ENCODE peak calls at places on chromosome 20, in six cellular contexts. One of them, this sample, is unnamed.

GRCh38 chr20:39871013-39871412 is 818.0 kb downstream of the MAFB start:
- DNase-seq in brain microvascular endothelial cell: no peak
- DNase-seq in cardiac muscle cell: no peak
- DNase-seq in GM12864: no peak
- DNase-seq in activated CD8-positive, alpha-beta T cell treated with anti-CD3 and anti-CD28 coated beads for 36 hours: no peak
- DNase-seq in B cell: no peak
- DNase-seq in this sample: no peak

GRCh38 chr20:5492941-5493340 is 176.2 kb upstream of the PROKR2 start:
- DNase-seq in activated CD8-positive, alpha-beta T cell treated with anti-CD3 and anti-CD28 coated beads for 36 hours: no peak
- DNase-seq in GM12864: no peak
- DNase-seq in brain microvascular endothelial cell: no peak
- DNase-seq in B cell: no peak
- DNase-seq in cardiac muscle cell: no peak
- DNase-seq in this sample: no peak

GRCh38 chr20:40103420-40103819 is 585.6 kb downstream of the MAFB start:
- DNase-seq in brain microvascular endothelial cell: no peak
- DNase-seq in activated CD8-positive, alpha-beta T cell treated with anti-CD3 and anti-CD28 coated beads for 36 hours: no peak
- DNase-seq in GM12864: no peak
- DNase-seq in B cell: no peak
- DNase-seq in cardiac muscle cell: no peak
- DNase-seq in this sample: no peak

GRCh38 chr20:5171074-5171789 is 44.4 kb downstream of the CDS2 start:
- DNase-seq in B cell: no peak
- DNase-seq in brain microvascular endothelial cell: peak
- DNase-seq in GM12864: no peak
- DNase-seq in cardiac muscle cell: peak
- DNase-seq in activated CD8-positive, alpha-beta T cell treated with anti-CD3 and anti-CD28 coated beads for 36 hours: no peak
- DNase-seq in this sample: no peak

GRCh38 chr20:24991897-24992419 is 593 bp downstream of the APMAP start:
- DNase-seq in cardiac muscle cell: peak
- DNase-seq in activated CD8-positive, alpha-beta T cell treated with anti-CD3 and anti-CD28 coated beads for 36 hours: peak
- DNase-seq in brain microvascular endothelial cell: peak
- DNase-seq in B cell: no peak
- DNase-seq in GM12864: no peak
- DNase-seq in this sample: no peak

GRCh38 chr20:17910828-17911294 is 57.7 kb downstream of the SNX5 start:
- DNase-seq in cardiac muscle cell: peak
- DNase-seq in B cell: no peak
- DNase-seq in brain microvascular endothelial cell: peak
- DNase-seq in GM12864: no peak
- DNase-seq in activated CD8-positive, alpha-beta T cell treated with anti-CD3 and anti-CD28 coated beads for 36 hours: peak
- DNase-seq in this sample: no peak

GRCh38 chr20:2237059-2237458 is 58.7 kb upstream of the TGM3 start:
- DNase-seq in activated CD8-positive, alpha-beta T cell treated with anti-CD3 and anti-CD28 coated beads for 36 hours: no peak
- DNase-seq in brain microvascular endothelial cell: peak
- DNase-seq in B cell: no peak
- DNase-seq in cardiac muscle cell: peak
- DNase-seq in GM12864: no peak
- DNase-seq in this sample: no peak

GRCh38 chr20:33719277-33719988 is 677 bp downstream of the PXMP4 start:
- DNase-seq in activated CD8-positive, alpha-beta T cell treated with anti-CD3 and anti-CD28 coated beads for 36 hours: peak
- DNase-seq in B cell: no peak
- DNase-seq in GM12864: no peak
- DNase-seq in brain microvascular endothelial cell: no peak
- DNase-seq in cardiac muscle cell: no peak
- DNase-seq in this sample: no peak

GRCh38 chr20:54320148-54320607 is 112.3 kb downstream of the PFDN4 start:
- DNase-seq in cardiac muscle cell: peak
- DNase-seq in activated CD8-positive, alpha-beta T cell treated with anti-CD3 and anti-CD28 coated beads for 36 hours: no peak
- DNase-seq in B cell: no peak
- DNase-seq in brain microvascular endothelial cell: peak
- DNase-seq in GM12864: no peak
- DNase-seq in this sample: no peak

GRCh38 chr20:47043076-47043475 is 148.4 kb downstream of the EYA2 start:
- DNase-seq in GM12864: no peak
- DNase-seq in B cell: no peak
- DNase-seq in cardiac muscle cell: no peak
- DNase-seq in brain microvascular endothelial cell: no peak
- DNase-seq in activated CD8-positive, alpha-beta T cell treated with anti-CD3 and anti-CD28 coated beads for 36 hours: no peak
- DNase-seq in this sample: no peak
- TF ChIP-seq CTCF in GM12864: no peak
- TF ChIP-seq CTCF in B cell: no peak
- TF ChIP-seq CTCF in cardiac muscle cell: no peak
- TF ChIP-seq CTCF in brain microvascular endothelial cell: no peak
- TF ChIP-seq CTCF in activated CD8-positive, alpha-beta T cell treated with anti-CD3 and anti-CD28 coated beads for 36 hours: no peak
- TF ChIP-seq CTCF in this sample: no peak

GRCh38 chr20:32019563-32020463 is 9.6 kb downstream of the CCM2L start:
- DNase-seq in GM12864: no peak
- DNase-seq in B cell: no peak
- DNase-seq in cardiac muscle cell: no peak
- DNase-seq in activated CD8-positive, alpha-beta T cell treated with anti-CD3 and anti-CD28 coated beads for 36 hours: no peak
- DNase-seq in brain microvascular endothelial cell: no peak
- DNase-seq in this sample: no peak

GRCh38 chr20:32018269-32019155 is 8.3 kb downstream of the CCM2L start:
- DNase-seq in brain microvascular endothelial cell: no peak
- DNase-seq in GM12864: no peak
- DNase-seq in cardiac muscle cell: no peak
- DNase-seq in activated CD8-positive, alpha-beta T cell treated with anti-CD3 and anti-CD28 coated beads for 36 hours: peak
- DNase-seq in B cell: peak
- DNase-seq in this sample: peak

GRCh38 chr20:32021091-32021490 is 10.9 kb downstream of the CCM2L start:
- DNase-seq in brain microvascular endothelial cell: no peak
- DNase-seq in activated CD8-positive, alpha-beta T cell treated with anti-CD3 and anti-CD28 coated beads for 36 hours: no peak
- DNase-seq in cardiac muscle cell: no peak
- DNase-seq in B cell: no peak
- DNase-seq in GM12864: no peak
- DNase-seq in this sample: no peak

GRCh38 chr20:32019156-32019510 is 8.9 kb downstream of the CCM2L start:
- DNase-seq in cardiac muscle cell: no peak
- DNase-seq in brain microvascular endothelial cell: no peak
- DNase-seq in B cell: no peak
- DNase-seq in activated CD8-positive, alpha-beta T cell treated with anti-CD3 and anti-CD28 coated beads for 36 hours: no peak
- DNase-seq in GM12864: no peak
- DNase-seq in this sample: no peak

GRCh38 chr20:32017711-32018251 is 7.5 kb downstream of the CCM2L start:
- DNase-seq in B cell: peak
- DNase-seq in cardiac muscle cell: no peak
- DNase-seq in activated CD8-positive, alpha-beta T cell treated with anti-CD3 and anti-CD28 coated beads for 36 hours: peak
- DNase-seq in brain microvascular endothelial cell: no peak
- DNase-seq in GM12864: no peak
- DNase-seq in this sample: peak
- TF ChIP-seq CTCF in B cell: peak
- TF ChIP-seq CTCF in cardiac muscle cell: no peak
- TF ChIP-seq CTCF in activated CD8-positive, alpha-beta T cell treated with anti-CD3 and anti-CD28 coated beads for 36 hours: no peak
- TF ChIP-seq CTCF in brain microvascular endothelial cell: no peak
- TF ChIP-seq CTCF in GM12864: peak
- TF ChIP-seq CTCF in this sample: peak

DNA sequence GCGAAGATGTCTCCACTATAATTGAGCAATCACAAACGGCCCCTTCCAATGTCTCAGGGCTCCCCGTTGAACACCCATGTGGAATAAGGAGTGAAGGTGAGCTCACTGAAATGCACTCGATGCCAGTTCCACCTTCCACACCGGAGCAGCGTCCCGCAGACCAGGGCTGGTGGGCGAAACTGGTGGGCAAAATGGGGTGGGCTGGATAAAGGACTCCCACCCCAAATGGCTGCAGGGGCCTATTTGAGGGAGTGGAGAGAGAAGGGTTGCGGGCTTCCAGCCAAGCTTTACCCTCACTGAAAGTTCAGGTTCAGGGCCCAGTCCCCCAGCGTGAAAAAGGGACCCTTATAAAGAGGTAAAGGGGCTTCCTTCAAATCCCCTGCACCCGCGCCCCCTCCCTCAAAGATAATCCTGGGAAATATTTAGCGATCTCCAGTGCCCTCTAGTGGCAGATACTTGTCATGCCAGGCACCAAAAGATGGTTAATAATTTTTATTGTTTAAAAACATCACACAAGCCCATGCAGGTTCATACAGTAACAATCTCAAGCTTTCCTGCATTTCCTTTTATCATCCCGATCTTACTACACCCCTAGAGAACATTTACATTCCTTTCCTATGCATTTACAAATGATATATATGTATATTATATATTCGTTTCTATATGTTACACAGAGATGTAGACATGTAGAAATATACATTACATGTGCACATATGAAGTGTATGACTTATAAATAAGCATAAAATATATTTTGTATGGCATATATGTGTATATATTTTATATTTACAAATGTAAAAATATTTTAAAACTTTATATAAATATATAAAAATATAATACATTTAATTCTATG is 58.2 kb upstream of the NKX2-2 start:
- DNase-seq in GM12864: no peak
- DNase-seq in activated CD8-positive, alpha-beta T cell treated with anti-CD3 and anti-CD28 coated beads for 36 hours: peak
- DNase-seq in cardiac muscle cell: peak
- DNase-seq in B cell: no peak
- DNase-seq in brain microvascular endothelial cell: no peak
- DNase-seq in this sample: peak
- TF ChIP-seq CTCF in GM12864: peak
- TF ChIP-seq CTCF in activated CD8-positive, alpha-beta T cell treated with anti-CD3 and anti-CD28 coated beads for 36 hours: peak
- TF ChIP-seq CTCF in cardiac muscle cell: peak
- TF ChIP-seq CTCF in B cell: peak
- TF ChIP-seq CTCF in brain microvascular endothelial cell: peak
- TF ChIP-seq CTCF in this sample: peak

GRCh38 chr20:57001126-57001767 is 265.2 kb downstream of the BMP7 start:
- DNase-seq in B cell: no peak
- DNase-seq in GM12864: no peak
- DNase-seq in activated CD8-positive, alpha-beta T cell treated with anti-CD3 and anti-CD28 coated beads for 36 hours: no peak
- DNase-seq in cardiac muscle cell: no peak
- DNase-seq in brain microvascular endothelial cell: no peak
- DNase-seq in this sample: no peak
- TF ChIP-seq CTCF in B cell: no peak
- TF ChIP-seq CTCF in GM12864: no peak
- TF ChIP-seq CTCF in activated CD8-positive, alpha-beta T cell treated with anti-CD3 and anti-CD28 coated beads for 36 hours: no peak
- TF ChIP-seq CTCF in cardiac muscle cell: no peak
- TF ChIP-seq CTCF in brain microvascular endothelial cell: no peak
- TF ChIP-seq CTCF in this sample: no peak

GRCh38 chr20:63697357-63697867 is 960 bp downstream of the TNFRSF6B start:
- DNase-seq in activated CD8-positive, alpha-beta T cell treated with anti-CD3 and anti-CD28 coated beads for 36 hours: no peak
- DNase-seq in brain microvascular endothelial cell: no peak
- DNase-seq in cardiac muscle cell: no peak
- DNase-seq in GM12864: no peak
- DNase-seq in B cell: peak
- DNase-seq in this sample: no peak
- TF ChIP-seq CTCF in activated CD8-positive, alpha-beta T cell treated with anti-CD3 and anti-CD28 coated beads for 36 hours: no peak
- TF ChIP-seq CTCF in brain microvascular endothelial cell: no peak
- TF ChIP-seq CTCF in cardiac muscle cell: no peak
- TF ChIP-seq CTCF in GM12864: no peak
- TF ChIP-seq CTCF in B cell: no peak
- TF ChIP-seq CTCF in this sample: no peak

GRCh38 chr20:21047981-21048380 is 58.2 kb downstream of the LINC00237 start:
- DNase-seq in brain microvascular endothelial cell: no peak
- DNase-seq in activated CD8-positive, alpha-beta T cell treated with anti-CD3 and anti-CD28 coated beads for 36 hours: no peak
- DNase-seq in GM12864: no peak
- DNase-seq in B cell: no peak
- DNase-seq in cardiac muscle cell: no peak
- DNase-seq in this sample: no peak

GRCh38 chr20:21046413-21047070 is 59.6 kb downstream of the LINC00237 start:
- DNase-seq in B cell: no peak
- DNase-seq in cardiac muscle cell: no peak
- DNase-seq in activated CD8-positive, alpha-beta T cell treated with anti-CD3 and anti-CD28 coated beads for 36 hours: no peak
- DNase-seq in GM12864: no peak
- DNase-seq in brain microvascular endothelial cell: no peak
- DNase-seq in this sample: no peak

GRCh38 chr20:21050710-21051109 is 55.4 kb downstream of the LINC00237 start:
- DNase-seq in GM12864: no peak
- DNase-seq in cardiac muscle cell: no peak
- DNase-seq in B cell: no peak
- DNase-seq in activated CD8-positive, alpha-beta T cell treated with anti-CD3 and anti-CD28 coated beads for 36 hours: no peak
- DNase-seq in brain microvascular endothelial cell: no peak
- DNase-seq in this sample: no peak

GRCh38 chr20:21052241-21052640 is 53.9 kb downstream of the LINC00237 start:
- DNase-seq in cardiac muscle cell: no peak
- DNase-seq in activated CD8-positive, alpha-beta T cell treated with anti-CD3 and anti-CD28 coated beads for 36 hours: no peak
- DNase-seq in B cell: no peak
- DNase-seq in GM12864: no peak
- DNase-seq in brain microvascular endothelial cell: no peak
- DNase-seq in this sample: no peak

DNA sequence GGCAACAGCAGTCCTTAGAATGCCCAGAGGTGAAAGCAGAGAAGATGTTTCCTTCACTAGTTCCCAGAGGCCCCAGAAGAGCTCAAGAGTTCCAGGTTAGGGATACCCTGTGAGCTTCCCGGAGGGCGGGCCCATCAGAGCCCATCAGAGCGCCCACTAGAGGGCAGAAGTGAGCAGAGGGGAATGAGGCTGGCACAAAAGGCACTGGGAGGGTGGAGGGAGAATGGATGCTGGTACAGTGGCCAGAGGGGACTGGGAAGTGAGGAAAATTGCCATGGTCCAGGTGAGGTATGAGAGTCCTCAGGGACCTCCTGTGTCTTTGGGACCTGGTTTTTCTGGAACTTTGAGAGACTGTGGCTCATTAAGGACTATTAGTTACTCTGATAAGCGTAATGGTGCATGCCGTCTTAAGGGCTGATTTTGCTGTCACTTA is 57.3 kb downstream of the LINC00237 start:
- DNase-seq in activated CD8-positive, alpha-beta T cell treated with anti-CD3 and anti-CD28 coated beads for 36 hours: peak
- DNase-seq in cardiac muscle cell: peak
- DNase-seq in B cell: peak
- DNase-seq in GM12864: peak
- DNase-seq in brain microvascular endothelial cell: no peak
- DNase-seq in this sample: peak
- TF ChIP-seq CTCF in activated CD8-positive, alpha-beta T cell treated with anti-CD3 and anti-CD28 coated beads for 36 hours: peak
- TF ChIP-seq CTCF in cardiac muscle cell: peak
- TF ChIP-seq CTCF in B cell: peak
- TF ChIP-seq CTCF in GM12864: peak
- TF ChIP-seq CTCF in brain microvascular endothelial cell: peak
- TF ChIP-seq CTCF in this sample: peak

DNA sequence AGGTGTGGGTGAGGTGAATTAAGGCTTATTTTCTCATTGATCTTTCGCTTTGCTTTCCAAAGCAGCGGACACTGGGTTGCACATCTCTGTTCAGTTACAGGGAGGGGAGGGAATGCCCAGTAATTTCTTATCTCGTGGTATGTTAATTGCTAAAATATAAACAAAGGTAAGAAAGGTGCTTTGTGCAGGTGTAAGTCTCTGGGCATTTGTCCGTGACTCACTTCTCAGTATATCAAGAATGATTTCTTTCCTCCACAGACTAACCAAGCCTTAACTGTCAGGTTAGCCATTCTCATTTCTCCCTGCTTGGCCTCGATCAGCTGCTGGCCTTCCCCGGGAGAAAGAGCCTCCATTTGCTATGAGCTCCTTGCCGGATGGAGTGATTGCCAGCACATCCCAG is 862.1 kb downstream of the KIF16B start:
- DNase-seq in GM12864: no peak
- DNase-seq in activated CD8-positive, alpha-beta T cell treated with anti-CD3 and anti-CD28 coated beads for 36 hours: no peak
- DNase-seq in brain microvascular endothelial cell: no peak
- DNase-seq in cardiac muscle cell: no peak
- DNase-seq in B cell: no peak
- DNase-seq in this sample: no peak
- TF ChIP-seq CTCF in GM12864: no peak
- TF ChIP-seq CTCF in activated CD8-positive, alpha-beta T cell treated with anti-CD3 and anti-CD28 coated beads for 36 hours: no peak
- TF ChIP-seq CTCF in brain microvascular endothelial cell: no peak
- TF ChIP-seq CTCF in cardiac muscle cell: no peak
- TF ChIP-seq CTCF in B cell: no peak
- TF ChIP-seq CTCF in this sample: no peak